ENCODE peak calls at places on chromosomes 2 and 18, in four cellular contexts. One of them, this sample, is unnamed.

GRCh38 chr18:32777049-32777448 is 4.2 kb upstream of the KLHL14 start:
- DNase-seq in neural crest cell: no peak
- DNase-seq in brain microvascular endothelial cell: no peak
- DNase-seq in dorsolateral prefrontal cortex: no peak
- DNase-seq in this sample: no peak

GRCh38 chr18:10271481-10271880 is 183.0 kb upstream of the APCDD1 start:
- DNase-seq in brain microvascular endothelial cell: no peak
- DNase-seq in neural crest cell: no peak
- DNase-seq in dorsolateral prefrontal cortex: no peak
- DNase-seq in this sample: no peak

GRCh38 chr2:160210599-160211138 is 10.6 kb upstream of the ITGB6 start:
- DNase-seq in dorsolateral prefrontal cortex: no peak
- DNase-seq in neural crest cell: peak; percentile 71
- DNase-seq in brain microvascular endothelial cell: peak; percentile 71
- DNase-seq in this sample: no peak

GRCh38 chr2:122077114-122077513 is 321.7 kb downstream of the TSN start:
- DNase-seq in neural crest cell: no peak
- DNase-seq in dorsolateral prefrontal cortex: no peak
- DNase-seq in brain microvascular endothelial cell: no peak
- DNase-seq in this sample: peak; percentile 42

GRCh38 chr2:218465987-218466633 is 47.2 kb downstream of the VIL1 start:
- DNase-seq in brain microvascular endothelial cell: no peak
- DNase-seq in dorsolateral prefrontal cortex: no peak
- DNase-seq in neural crest cell: no peak
- DNase-seq in this sample: no peak

GRCh38 chr2:102084651-102085050 is 57.9 kb upstream of the IL1R1 start:
- DNase-seq in neural crest cell: no peak
- DNase-seq in dorsolateral prefrontal cortex: no peak
- DNase-seq in brain microvascular endothelial cell: no peak
- DNase-seq in this sample: no peak

GRCh38 chr18:48947102-48947501 is 3.7 kb downstream of the SMAD7 start:
- DNase-seq in brain microvascular endothelial cell: no peak
- DNase-seq in dorsolateral prefrontal cortex: no peak
- DNase-seq in neural crest cell: no peak
- DNase-seq in this sample: no peak

GRCh38 chr2:152598975-152599724 is 118.1 kb downstream of the PRPF40A start:
- DNase-seq in dorsolateral prefrontal cortex: no peak
- DNase-seq in neural crest cell: no peak
- DNase-seq in brain microvascular endothelial cell: no peak
- DNase-seq in this sample: no peak

GRCh38 chr18:59743561-59743960 is 46.3 kb upstream of the CCBE1 start:
- DNase-seq in neural crest cell: no peak
- DNase-seq in dorsolateral prefrontal cortex: no peak
- DNase-seq in brain microvascular endothelial cell: peak; percentile 4
- DNase-seq in this sample: no peak

GRCh38 chr2:241739651-241740050 is 5.2 kb downstream of the D2HGDH start:
- DNase-seq in brain microvascular endothelial cell: peak; percentile 32
- DNase-seq in dorsolateral prefrontal cortex: no peak
- DNase-seq in neural crest cell: no peak
- DNase-seq in this sample: no peak

GRCh38 chr2:238875161-238875530 is 27.3 kb downstream of the TWIST2 start:
- DNase-seq in brain microvascular endothelial cell: no peak
- DNase-seq in neural crest cell: no peak
- DNase-seq in dorsolateral prefrontal cortex: peak; percentile 18
- DNase-seq in this sample: no peak
- TF ChIP-seq CTCF in brain microvascular endothelial cell: peak; percentile 58
- TF ChIP-seq CTCF in neural crest cell: peak; percentile 13
- TF ChIP-seq CTCF in dorsolateral prefrontal cortex: no peak
- TF ChIP-seq CTCF in this sample: no peak

DNA sequence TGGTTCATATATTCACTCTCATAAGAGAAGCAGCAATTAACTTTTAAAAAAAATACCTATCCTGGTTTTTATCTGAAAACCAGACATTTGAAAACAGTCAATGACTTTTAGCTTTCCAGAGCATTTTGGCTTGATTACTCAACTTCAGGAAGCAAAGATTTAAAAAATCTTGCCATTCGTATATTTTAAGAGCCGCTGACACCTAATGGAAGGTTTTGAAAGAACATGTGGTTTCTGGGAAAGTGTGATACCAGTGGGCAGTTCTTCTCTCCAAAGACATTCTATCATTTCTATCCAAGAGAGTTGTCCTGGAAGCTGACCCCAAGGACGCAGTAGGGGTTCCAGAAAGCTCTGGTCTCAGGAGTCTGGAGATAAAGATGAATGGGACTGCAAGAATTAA is 234.7 kb downstream of the TTC32 start:
- DNase-seq in dorsolateral prefrontal cortex: no peak
- DNase-seq in neural crest cell: no peak
- DNase-seq in brain microvascular endothelial cell: peak; percentile 22
- DNase-seq in this sample: no peak
- TF ChIP-seq CTCF in dorsolateral prefrontal cortex: no peak
- TF ChIP-seq CTCF in neural crest cell: peak; percentile 39
- TF ChIP-seq CTCF in brain microvascular endothelial cell: peak; percentile 44
- TF ChIP-seq CTCF in this sample: peak; percentile 59

GRCh38 chr2:175414872-175415487 is 233.5 kb upstream of the ATP5MC3 start:
- DNase-seq in dorsolateral prefrontal cortex: peak; percentile 35
- DNase-seq in brain microvascular endothelial cell: peak; percentile 69
- DNase-seq in neural crest cell: peak; percentile 63
- DNase-seq in this sample: no peak
- TF ChIP-seq CTCF in dorsolateral prefrontal cortex: peak; percentile 52
- TF ChIP-seq CTCF in brain microvascular endothelial cell: peak; percentile 82
- TF ChIP-seq CTCF in neural crest cell: peak; percentile 74
- TF ChIP-seq CTCF in this sample: peak; percentile 69

DNA sequence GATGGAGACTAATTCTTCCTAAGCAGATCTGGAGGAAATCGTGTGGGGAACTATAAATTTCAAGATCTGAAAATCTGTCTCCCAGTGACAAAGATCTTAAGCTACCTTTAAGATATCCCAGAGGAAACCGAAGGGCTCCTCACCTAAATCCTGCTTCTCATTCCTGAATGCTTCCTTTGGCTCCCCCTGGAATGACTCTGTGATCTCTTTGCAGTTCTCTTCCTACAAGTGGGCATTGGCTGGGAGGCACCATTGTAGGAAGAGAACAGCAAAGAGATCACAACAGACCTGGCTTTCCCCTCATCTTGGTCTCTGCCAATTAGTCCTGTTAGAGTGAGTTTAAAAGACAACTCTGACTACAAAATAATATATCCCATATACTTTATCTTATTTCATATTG is 70.0 kb upstream of the KCNH7 start:
- DNase-seq in neural crest cell: no peak
- DNase-seq in brain microvascular endothelial cell: no peak
- DNase-seq in dorsolateral prefrontal cortex: no peak
- DNase-seq in this sample: no peak
- TF ChIP-seq CTCF in neural crest cell: no peak
- TF ChIP-seq CTCF in brain microvascular endothelial cell: no peak
- TF ChIP-seq CTCF in dorsolateral prefrontal cortex: no peak
- TF ChIP-seq CTCF in this sample: no peak

DNA sequence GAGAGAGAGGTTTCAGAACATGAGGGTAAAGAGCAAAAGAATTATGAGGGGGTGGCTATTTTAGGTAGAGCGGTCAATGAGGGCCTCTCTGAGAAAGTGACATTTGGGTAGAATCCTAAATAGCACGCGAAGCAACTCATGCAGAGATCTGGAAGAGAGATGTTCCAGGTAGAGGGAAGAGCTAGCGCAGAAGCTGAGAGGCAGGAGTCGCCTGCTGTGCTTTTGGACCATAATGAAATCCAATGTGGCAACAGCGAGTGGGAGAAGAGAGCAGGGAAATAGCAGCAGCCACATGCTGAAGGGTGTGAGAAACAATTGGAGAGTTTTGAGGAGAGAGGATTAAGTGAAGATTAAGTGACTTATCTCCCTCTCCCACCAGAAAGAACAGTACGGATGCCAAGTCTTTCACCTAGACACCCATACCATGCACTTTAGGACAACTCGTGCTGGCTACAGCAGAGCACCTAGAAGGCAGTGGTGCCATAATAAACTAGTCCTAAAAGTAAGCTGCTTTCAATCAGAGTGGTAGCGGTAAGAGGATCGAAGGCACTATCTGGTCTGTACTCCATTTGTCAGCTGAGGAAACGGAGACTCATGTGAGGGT is 129.7 kb downstream of the LRP2 start:
- DNase-seq in dorsolateral prefrontal cortex: no peak
- DNase-seq in brain microvascular endothelial cell: no peak
- DNase-seq in neural crest cell: no peak
- DNase-seq in this sample: no peak
- TF ChIP-seq CTCF in dorsolateral prefrontal cortex: no peak
- TF ChIP-seq CTCF in brain microvascular endothelial cell: no peak
- TF ChIP-seq CTCF in neural crest cell: no peak
- TF ChIP-seq CTCF in this sample: no peak

GRCh38 chr18:55783921-55784320 is 195.9 kb upstream of the TCF4 start:
- DNase-seq in neural crest cell: no peak
- DNase-seq in dorsolateral prefrontal cortex: no peak
- DNase-seq in brain microvascular endothelial cell: no peak
- DNase-seq in this sample: no peak

GRCh38 chr18:55779461-55779710 is 191.4 kb upstream of the TCF4 start:
- DNase-seq in dorsolateral prefrontal cortex: no peak
- DNase-seq in neural crest cell: no peak
- DNase-seq in brain microvascular endothelial cell: no peak
- DNase-seq in this sample: no peak

GRCh38 chr18:55780591-55781071 is 192.6 kb upstream of the TCF4 start:
- DNase-seq in neural crest cell: no peak
- DNase-seq in dorsolateral prefrontal cortex: no peak
- DNase-seq in brain microvascular endothelial cell: no peak
- DNase-seq in this sample: no peak

GRCh38 chr18:55779711-55780590 is 192.0 kb upstream of the TCF4 start:
- DNase-seq in brain microvascular endothelial cell: no peak
- DNase-seq in dorsolateral prefrontal cortex: peak; percentile 54
- DNase-seq in neural crest cell: peak; percentile 29
- DNase-seq in this sample: no peak

DNA sequence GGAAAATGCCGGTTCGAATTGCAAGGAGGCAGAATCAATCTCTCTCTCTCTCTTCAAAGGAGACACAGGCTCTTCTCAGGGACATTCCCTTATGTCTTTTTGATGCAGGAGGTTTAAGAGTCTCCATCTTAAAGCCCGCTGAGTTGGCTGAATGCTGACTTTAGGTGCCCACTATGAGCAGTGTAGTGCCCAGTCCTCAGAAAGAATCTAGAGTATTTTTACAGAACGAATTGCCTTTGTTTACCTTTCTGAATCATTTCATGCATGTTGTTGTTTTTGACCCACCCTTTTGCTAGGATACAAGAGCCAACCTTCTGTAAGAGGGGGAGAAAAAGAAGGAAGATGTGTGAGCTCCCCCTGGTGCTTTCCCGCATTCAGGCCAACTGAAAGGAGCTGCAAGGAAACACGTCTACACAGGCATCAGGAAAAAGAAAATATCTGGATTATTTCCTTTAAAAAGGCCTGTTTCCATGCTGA is 193.5 kb upstream of the TCF4 start:
- DNase-seq in neural crest cell: peak; percentile 26
- DNase-seq in brain microvascular endothelial cell: peak; percentile 75
- DNase-seq in dorsolateral prefrontal cortex: peak; percentile 74
- DNase-seq in this sample: no peak
- TF ChIP-seq CTCF in neural crest cell: peak; percentile 69
- TF ChIP-seq CTCF in brain microvascular endothelial cell: peak; percentile 92
- TF ChIP-seq CTCF in dorsolateral prefrontal cortex: peak; percentile 78
- TF ChIP-seq CTCF in this sample: peak; percentile 80

DNA sequence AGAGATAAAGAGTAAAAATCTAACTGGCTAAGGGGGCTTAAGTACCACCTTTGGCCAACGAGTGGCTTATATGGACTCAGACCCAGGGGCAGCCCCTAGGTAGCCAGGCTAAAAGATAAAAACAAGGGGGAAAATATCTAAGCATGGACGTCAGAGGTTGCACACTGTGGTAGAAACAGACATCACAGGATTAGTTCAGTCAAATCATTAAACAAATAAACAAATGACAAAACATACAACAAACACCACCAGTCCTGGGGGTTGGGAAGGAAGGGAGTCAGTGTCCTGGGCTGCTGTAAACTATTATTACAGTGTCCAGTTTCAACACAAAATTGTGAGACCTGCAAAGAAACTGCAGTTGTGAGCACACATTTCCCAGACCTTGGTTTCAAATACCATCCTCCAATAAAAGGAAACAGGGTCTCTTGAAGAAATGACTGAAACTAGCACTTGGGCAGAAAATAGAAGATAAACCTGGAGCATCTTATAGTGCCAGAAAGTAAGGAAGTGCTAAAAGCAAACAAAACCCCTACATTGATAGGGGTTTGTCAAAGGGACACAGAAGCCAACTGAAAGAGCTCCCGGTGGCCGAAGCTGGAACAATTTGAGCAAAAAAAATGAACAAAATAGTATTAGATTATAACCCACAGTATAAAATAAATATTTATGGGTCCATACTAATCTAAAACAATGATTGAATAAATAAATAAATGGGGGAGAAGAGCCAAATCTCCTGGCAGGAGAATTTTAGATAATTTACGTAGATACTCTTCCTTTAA is 154.8 kb upstream of the KLF7 start:
- DNase-seq in brain microvascular endothelial cell: no peak
- DNase-seq in neural crest cell: no peak
- DNase-seq in dorsolateral prefrontal cortex: no peak
- DNase-seq in this sample: no peak
- TF ChIP-seq CTCF in brain microvascular endothelial cell: peak; percentile 45
- TF ChIP-seq CTCF in neural crest cell: peak; percentile 25
- TF ChIP-seq CTCF in dorsolateral prefrontal cortex: no peak
- TF ChIP-seq CTCF in this sample: peak; percentile 12

DNA sequence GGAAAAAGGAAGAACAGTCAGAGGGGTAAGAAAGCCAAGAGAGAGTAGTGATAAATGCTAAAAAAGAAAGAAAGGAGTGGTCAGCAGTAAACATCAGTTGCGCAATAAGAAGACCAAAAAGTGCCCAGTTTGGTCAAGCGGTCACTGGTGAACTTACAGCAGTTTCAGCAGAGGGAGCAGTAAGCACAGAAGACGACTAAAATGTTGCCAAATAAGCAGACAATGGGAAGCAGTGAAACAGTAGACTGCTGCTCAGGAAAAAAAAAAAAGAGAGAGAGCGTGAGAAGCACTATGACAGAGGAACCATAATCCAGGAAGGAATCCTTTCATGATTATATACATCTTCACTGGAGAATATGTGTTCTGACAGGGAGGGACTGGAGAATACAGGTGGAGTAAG is 45.8 kb downstream of the DNAJC10 start:
- DNase-seq in dorsolateral prefrontal cortex: no peak
- DNase-seq in brain microvascular endothelial cell: peak; percentile 12
- DNase-seq in neural crest cell: no peak
- DNase-seq in this sample: no peak
- TF ChIP-seq CTCF in dorsolateral prefrontal cortex: peak; percentile 47
- TF ChIP-seq CTCF in brain microvascular endothelial cell: no peak
- TF ChIP-seq CTCF in neural crest cell: no peak
- TF ChIP-seq CTCF in this sample: peak; percentile 35

This sample was measured in osteocyte.